ENCODE peak calls at places on chromosomes 12 and 14, in eight cellular contexts. M, Y, L, O, P, J, X and I are unnamed samples.

GRCh38 chr12:123546281-123546680 is 12.8 kb upstream of the RILPL1 start:
- DNase-seq in J (no peak), L (no peak), X (no peak), O (no peak), P (no peak), M (no peak), Y (peak; percentile 15), I (no peak)

GRCh38 chr14:87643005-87643404 is 350.0 kb downstream of the GALC start:
- DNase-seq in X (peak; percentile 25), M (no peak), P (no peak), O (no peak), J (peak; percentile 89), Y (no peak), L (no peak), I (no peak)

GRCh38 chr14:60090864-60091519 is 731 bp upstream of the PCNX4 start:
- DNase-seq in O (peak; percentile 37), L (no peak), M (peak; percentile 56), P (no peak), Y (peak; percentile 49), X (no peak), J (peak; percentile 83), I (peak; percentile 60)

GRCh38 chr14:101235042-101235871 is 326.0 kb upstream of the DIO3 start:
- DNase-seq in J (peak; percentile 16), L (peak; percentile 77), M (no peak), P (no peak), Y (peak; percentile 25), X (no peak), O (peak; percentile 50), I (no peak)

GRCh38 chr12:46915082-46915481 is 89.3 kb upstream of the SLC38A4 start:
- DNase-seq in O (no peak), J (no peak), Y (peak; percentile 83), L (no peak), P (peak; percentile 94), X (no peak), M (peak; percentile 39), I (peak; percentile 68)

GRCh38 chr12:38669530-38669929 is 235.9 kb downstream of the CPNE8 start:
- DNase-seq in P (no peak), M (no peak), L (no peak), Y (no peak), X (no peak), O (no peak), J (no peak), I (no peak)

GRCh38 chr12:98424726-98425401 is 90.5 kb upstream of the TMPO start:
- DNase-seq in L (peak; percentile 70), O (peak; percentile 39), P (no peak), Y (peak; percentile 84), X (peak; percentile 48), J (peak; percentile 56), M (no peak), I (peak; percentile 75)

GRCh38 chr14:54715811-54716210 is 148.9 kb downstream of the SAMD4A start:
- DNase-seq in Y (no peak), O (no peak), L (no peak), M (no peak), X (no peak), P (no peak), J (no peak), I (no peak)

GRCh38 chr12:78185109-78185508 is 354.4 kb downstream of the NAV3 start:
- DNase-seq in M (no peak), J (no peak), P (no peak), O (no peak), Y (no peak), X (no peak), L (no peak), I (no peak)

GRCh38 chr14:74147571-74147970 is 62.8 kb downstream of the LIN52 start:
- DNase-seq in P (no peak), Y (no peak), M (no peak), L (no peak), O (no peak), X (no peak), J (no peak), I (no peak)

GRCh38 chr12:25388216-25388615 is 137.5 kb upstream of the KRAS start:
- DNase-seq in O (no peak), P (no peak), X (no peak), J (no peak), M (no peak), Y (no peak), L (no peak), I (peak; percentile 20)

GRCh38 chr12:87871061-87871460 is 158.1 kb downstream of the C12orf50 start:
- DNase-seq in L (no peak), M (no peak), P (no peak), J (no peak), Y (no peak), O (no peak), X (no peak), I (no peak)

GRCh38 chr14:88667555-88668273 is 104.9 kb downstream of the ZC3H14 start:
- DNase-seq in J (peak; percentile 85), Y (peak; percentile 41), P (peak; percentile 26), M (peak; percentile 45), X (no peak), O (peak; percentile 69), L (peak; percentile 60), I (peak; percentile 74)

GRCh38 chr12:31868980-31869379 is 90.2 kb upstream of the RESF1 start:
- DNase-seq in L (no peak), J (peak; percentile 64), O (peak; percentile 46), Y (no peak), X (no peak), P (peak; percentile 27), M (no peak), I (no peak)

GRCh38 chr12:54017845-54018607 is 9.2 kb downstream of the HOXC8 start:
- DNase-seq in L (peak; percentile 93), P (no peak), M (no peak), X (peak; percentile 74), J (peak; percentile 97), Y (no peak), O (peak; percentile 91), I (no peak)